ENCODE peak calls at places on chromosome 17, in ten cellular contexts. N is lung, V is MM.1S, B is PC-3, D is stomach, K is tibial artery, I is transverse colon, X is cardiac muscle cell, R is uterus, O is thyroid gland. A is an unnamed sample.

GRCh38 chr17:13415877-13416416 is 185.8 kb downstream of the HS3ST3A1 start:
- DNase-seq in B (peak; percentile 67), I (peak; percentile 60), R (no peak), X (peak; percentile 71), D (no peak), V (no peak), O (peak; percentile 95), K (no peak), N (peak; percentile 84), A (no peak)

GRCh38 chr17:32798938-32799337 is 78.0 kb downstream of the MYO1D start:
- DNase-seq in O (no peak), R (no peak), B (no peak), X (no peak), K (no peak), D (no peak), N (no peak), V (no peak), I (no peak), A (no peak)

GRCh38 chr17:5329784-5330557 is 47.9 kb downstream of the RABEP1 start:
- DNase-seq in I (no peak), X (no peak), K (no peak), V (peak; percentile 35), N (no peak), B (no peak), R (no peak), D (no peak), O (no peak), A (no peak)

GRCh38 chr17:77644981-77645380 is 313.5 kb upstream of the TNRC6C start:
- DNase-seq in B (no peak), N (no peak), K (no peak), R (no peak), D (no peak), I (no peak), V (no peak), O (no peak), X (no peak), A (peak; percentile 16)

GRCh38 chr17:52297230-52298010 is 138.9 kb upstream of the CA10 start:
- DNase-seq in R (no peak), I (no peak), K (no peak), V (no peak), N (no peak), O (no peak), X (no peak), D (no peak), B (peak; percentile 54), A (no peak)

GRCh38 chr17:32111141-32111771 is 31.0 kb upstream of the RHOT1 start:
- DNase-seq in X (peak; percentile 77), D (peak; percentile 61), K (peak; percentile 71), V (no peak), N (peak; percentile 36), O (peak; percentile 84), I (peak; percentile 33), R (peak; percentile 63), B (peak; percentile 34), A (peak; percentile 33)

GRCh38 chr17:83029571-83029970 is 49.8 kb upstream of the METRNL start:
- DNase-seq in I (no peak), D (no peak), N (no peak), K (no peak), B (no peak), X (no peak), V (no peak), R (peak; percentile 8), O (no peak), A (no peak)

GRCh38 chr17:9206989-9207317 is 185.6 kb downstream of the NTN1 start:
- DNase-seq in N (no peak), I (peak; percentile 71), V (no peak), R (no peak), D (no peak), K (no peak), X (no peak), O (no peak), B (peak; percentile 15), A (no peak)

GRCh38 chr17:79992657-79993389 is 42.8 kb downstream of the TBC1D16 start:
- DNase-seq in N (no peak), D (no peak), X (no peak), K (no peak), V (no peak), R (no peak), I (no peak), B (no peak), O (no peak), A (no peak)

GRCh38 chr17:79991924-79992656 is 43.6 kb downstream of the TBC1D16 start:
- DNase-seq in R (no peak), I (peak; percentile 43), D (peak; percentile 50), K (no peak), N (no peak), X (peak; percentile 9), O (no peak), V (no peak), B (peak; percentile 67), A (no peak)

GRCh38 chr17:79994602-79995001 is 41.1 kb downstream of the TBC1D16 start:
- DNase-seq in X (no peak), O (no peak), R (no peak), D (no peak), N (no peak), I (no peak), V (no peak), K (no peak), B (no peak), A (no peak)

GRCh38 chr17:79995691-79996090 is 40.0 kb downstream of the TBC1D16 start:
- DNase-seq in B (no peak), D (no peak), I (no peak), N (no peak), V (no peak), X (no peak), O (no peak), R (no peak), K (no peak), A (no peak)

DNA sequence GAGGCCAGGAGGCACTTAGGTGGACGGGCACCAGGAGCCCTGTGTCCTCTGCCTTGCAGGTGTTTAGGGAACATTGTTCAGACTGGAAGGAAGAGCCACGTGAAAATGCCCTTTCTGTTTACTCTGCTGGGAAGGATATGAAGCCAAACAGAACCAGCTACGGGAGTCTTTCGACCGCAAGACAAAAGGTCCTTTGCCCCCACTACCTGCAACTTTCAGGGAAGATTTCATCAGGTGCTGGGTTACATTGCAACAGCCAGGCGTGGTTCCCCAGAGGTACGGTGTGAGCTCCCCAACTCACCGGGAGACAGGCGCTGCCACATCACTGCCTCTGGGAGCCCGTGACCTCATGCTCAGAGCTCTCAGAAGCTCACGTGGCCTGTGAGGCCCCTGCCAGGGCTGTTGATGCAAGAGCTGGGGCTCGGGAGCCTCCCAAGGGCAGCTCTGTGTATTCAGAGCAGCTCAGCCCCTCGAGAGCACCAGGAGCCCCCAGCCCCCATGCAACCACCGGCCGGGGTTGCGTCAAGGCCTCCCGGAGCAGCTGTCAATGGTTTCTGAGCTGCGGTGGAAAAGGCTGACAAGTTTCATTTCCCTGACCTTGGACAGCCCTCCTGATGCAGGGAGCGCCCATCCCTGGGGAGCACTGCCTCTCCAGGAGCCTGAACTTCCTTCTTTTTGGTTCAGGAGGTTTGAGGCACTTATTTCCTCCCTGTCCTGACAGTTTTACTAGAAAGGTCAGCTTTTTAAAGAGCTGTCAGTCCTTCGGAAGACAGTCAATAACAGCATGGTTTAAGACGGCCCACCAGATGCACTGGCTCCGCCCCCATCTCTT is 42.1 kb downstream of the TBC1D16 start:
- DNase-seq in I (peak; percentile 80), D (peak; percentile 80), V (peak; percentile 29), B (no peak), R (peak; percentile 89), X (peak; percentile 94), N (peak; percentile 80), O (peak; percentile 82), K (peak; percentile 72), A (peak; percentile 30)
- H3K4me3 ChIP-seq in I (no peak overlapping the region), D (no peak overlapping the region), V (peak overlapping the region; percentile 32), B (no peak overlapping the region), R (no peak overlapping the region), X (no peak overlapping the region), N (no peak overlapping the region), O (no peak overlapping the region), K (no peak overlapping the region), A (no peak overlapping the region)

GRCh38 chr17:30832438-30832790 is 648 bp downstream of the ATAD5 start:
- DNase-seq in K (no peak), V (no peak), N (no peak), B (no peak), D (no peak), O (no peak), I (no peak), X (no peak), R (no peak), A (no peak)
- H3K27ac ChIP-seq in K (no peak overlapping the region), V (peak overlapping the region; percentile 61), N (no peak overlapping the region), B (no peak overlapping the region), D (peak overlapping the region; percentile 28), O (no peak overlapping the region), I (no peak overlapping the region), X (peak overlapping the region; percentile 84), R (peak overlapping the region; percentile 30), A (peak overlapping the region; percentile 41)

DNA sequence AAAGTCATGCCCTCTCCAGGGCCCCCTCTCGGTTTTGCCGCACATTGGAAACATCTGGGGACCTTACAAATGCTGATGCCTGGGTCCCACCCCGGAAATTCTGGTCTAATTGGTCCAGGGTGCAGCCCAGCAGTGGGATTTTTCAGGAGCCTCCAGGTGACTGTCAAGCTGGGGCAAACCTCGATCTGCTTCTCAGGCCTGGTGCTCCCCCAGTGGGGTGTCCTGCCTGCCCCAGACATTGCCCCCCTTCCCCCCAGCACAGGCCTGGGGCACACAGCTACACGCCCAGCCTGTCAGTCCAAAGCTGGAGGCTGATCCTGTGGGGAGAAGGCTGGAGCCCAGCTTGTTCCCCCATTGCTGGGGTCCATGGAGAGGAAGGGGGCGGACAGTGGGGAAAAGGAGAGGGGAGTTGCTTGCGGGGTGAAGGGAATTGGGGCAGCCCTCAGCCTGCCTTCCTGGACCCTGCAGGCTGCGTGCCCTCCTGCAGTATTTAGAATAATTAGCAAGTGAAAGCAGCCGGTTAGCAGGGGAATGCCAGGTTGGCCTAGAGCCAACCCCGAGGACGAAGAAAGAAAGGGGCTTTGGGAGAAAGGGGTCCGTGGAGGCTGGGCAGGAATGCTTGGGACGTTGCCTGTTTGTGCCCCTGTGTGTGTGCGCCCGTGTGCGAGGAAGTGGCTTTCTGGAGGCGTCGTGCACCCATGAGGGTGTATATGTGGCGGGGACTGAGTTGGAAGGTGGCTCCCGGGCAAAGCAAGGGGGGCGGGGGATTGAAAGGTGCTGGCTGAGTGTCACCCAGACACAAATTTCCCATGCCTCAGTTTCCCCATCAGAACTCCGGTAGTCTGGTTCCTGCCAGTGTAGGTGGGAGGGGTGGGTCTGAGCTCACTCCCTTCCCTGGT is 5.9 kb downstream of the FOXJ1 start:
- DNase-seq in N (no peak), R (no peak), K (no peak), B (no peak), D (no peak), V (no peak), X (no peak), O (no peak), I (no peak), A (no peak)
- H3K4me3 ChIP-seq in N (no peak overlapping the region), R (no peak overlapping the region), K (no peak overlapping the region), B (no peak overlapping the region), D (no peak overlapping the region), V (no peak overlapping the region), X (no peak overlapping the region), O (no peak overlapping the region), I (no peak overlapping the region), A (peak overlapping the region; percentile 19)

DNA sequence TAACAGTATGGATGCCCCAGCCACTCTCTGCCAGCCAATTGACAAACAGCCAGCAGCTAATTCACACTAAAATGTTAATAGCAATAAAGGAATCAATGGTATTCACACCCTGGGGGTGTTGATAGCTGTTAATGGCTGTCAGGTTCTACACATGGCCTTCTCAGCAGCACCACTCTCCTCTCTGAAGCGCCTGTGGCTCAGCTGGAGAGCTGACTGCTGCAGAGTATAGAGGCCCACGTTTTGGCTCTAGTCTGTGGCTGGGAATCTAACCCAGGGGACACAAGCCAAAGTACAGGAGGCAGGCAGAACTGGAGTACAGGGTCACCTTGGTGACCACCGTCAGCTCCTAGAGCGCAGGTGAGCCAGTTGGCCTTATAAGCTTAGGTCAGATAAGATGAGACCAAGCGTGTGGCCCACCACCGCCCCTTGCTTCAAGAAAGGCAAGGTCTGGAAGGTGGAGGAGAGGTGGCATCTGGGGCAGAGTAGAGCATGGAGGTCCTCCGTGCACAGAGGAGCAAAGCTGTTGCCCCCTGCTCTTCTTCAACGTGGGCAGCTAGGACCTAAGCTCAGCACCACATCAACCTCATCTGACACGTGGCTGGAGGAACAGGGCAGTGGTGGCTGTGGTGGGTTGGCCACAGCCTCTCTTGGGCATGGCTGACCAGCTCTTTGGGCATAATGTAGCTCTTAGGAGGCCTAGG is 25.4 kb downstream of the CCR7 start:
- DNase-seq in I (no peak), B (no peak), D (no peak), N (no peak), R (peak; percentile 13), X (no peak), K (no peak), O (no peak), V (no peak), A (no peak)
- H3K27ac ChIP-seq in I (peak overlapping the region; percentile 92), B (no peak overlapping the region), D (peak overlapping the region; percentile 94), N (peak overlapping the region; percentile 66), R (peak overlapping the region; percentile 93), X (peak overlapping the region; percentile 69), K (peak overlapping the region; percentile 91), O (peak overlapping the region; percentile 99), V (no peak overlapping the region), A (peak overlapping the region; percentile 66)